ENCODE peak calls at places on chromosome 5, in eight cellular contexts. One of them, this sample, is unnamed.

GRCh38 chr5:167853421-167853820 is 438.0 kb upstream of the WWC1 start:
- DNase-seq in PC-3: no peak
- DNase-seq in WERI-Rb-1: no peak
- DNase-seq in cardiac fibroblast: peak; percentile 68
- DNase-seq in HFFc6: peak; percentile 58
- DNase-seq in A673: no peak
- DNase-seq in CD4-positive, alpha-beta T cell: no peak
- DNase-seq in activated B cell treated with CpG ODN at 0.5 μM for 24 hours: no peak
- DNase-seq in this sample: no peak

GRCh38 chr5:53779541-53779981 is 219.1 kb downstream of the NDUFS4 start:
- DNase-seq in HFFc6: peak; percentile 20
- DNase-seq in A673: peak; percentile 5
- DNase-seq in activated B cell treated with CpG ODN at 0.5 μM for 24 hours: no peak
- DNase-seq in CD4-positive, alpha-beta T cell: no peak
- DNase-seq in WERI-Rb-1: no peak
- DNase-seq in PC-3: peak; percentile 39
- DNase-seq in cardiac fibroblast: peak; percentile 78
- DNase-seq in this sample: no peak

GRCh38 chr5:55832446-55832845 is 18.7 kb upstream of the IL31RA start:
- DNase-seq in WERI-Rb-1: no peak
- DNase-seq in A673: no peak
- DNase-seq in cardiac fibroblast: no peak
- DNase-seq in HFFc6: no peak
- DNase-seq in PC-3: no peak
- DNase-seq in activated B cell treated with CpG ODN at 0.5 μM for 24 hours: no peak
- DNase-seq in CD4-positive, alpha-beta T cell: no peak
- DNase-seq in this sample: no peak

GRCh38 chr5:32280656-32281081 is 32.1 kb downstream of the MTMR12 start:
- DNase-seq in cardiac fibroblast: no peak
- DNase-seq in A673: no peak
- DNase-seq in PC-3: no peak
- DNase-seq in activated B cell treated with CpG ODN at 0.5 μM for 24 hours: no peak
- DNase-seq in CD4-positive, alpha-beta T cell: no peak
- DNase-seq in HFFc6: no peak
- DNase-seq in WERI-Rb-1: no peak
- DNase-seq in this sample: no peak

GRCh38 chr5:120464627-120465280 is 654 bp downstream of the PRR16 start:
- DNase-seq in PC-3: peak; percentile 25
- DNase-seq in HFFc6: peak; percentile 58
- DNase-seq in activated B cell treated with CpG ODN at 0.5 μM for 24 hours: peak; percentile 22
- DNase-seq in WERI-Rb-1: peak; percentile 29
- DNase-seq in cardiac fibroblast: peak; percentile 68
- DNase-seq in A673: no peak
- DNase-seq in CD4-positive, alpha-beta T cell: no peak
- DNase-seq in this sample: peak; percentile 58

GRCh38 chr5:111999286-111999685 is 242.3 kb upstream of the NREP start:
- DNase-seq in HFFc6: peak; percentile 60
- DNase-seq in A673: no peak
- DNase-seq in WERI-Rb-1: no peak
- DNase-seq in PC-3: peak; percentile 17
- DNase-seq in CD4-positive, alpha-beta T cell: no peak
- DNase-seq in cardiac fibroblast: peak; percentile 65
- DNase-seq in activated B cell treated with CpG ODN at 0.5 μM for 24 hours: no peak
- DNase-seq in this sample: no peak

GRCh38 chr5:1856596-1857255 is 26.0 kb downstream of the IRX4 start:
- DNase-seq in A673: no peak
- DNase-seq in PC-3: no peak
- DNase-seq in cardiac fibroblast: no peak
- DNase-seq in CD4-positive, alpha-beta T cell: no peak
- DNase-seq in WERI-Rb-1: no peak
- DNase-seq in activated B cell treated with CpG ODN at 0.5 μM for 24 hours: no peak
- DNase-seq in HFFc6: no peak
- DNase-seq in this sample: no peak

GRCh38 chr5:84825616-84826015 is 440.9 kb upstream of the EDIL3 start:
- DNase-seq in CD4-positive, alpha-beta T cell: no peak
- DNase-seq in PC-3: peak; percentile 36
- DNase-seq in HFFc6: no peak
- DNase-seq in cardiac fibroblast: no peak
- DNase-seq in WERI-Rb-1: no peak
- DNase-seq in activated B cell treated with CpG ODN at 0.5 μM for 24 hours: no peak
- DNase-seq in A673: no peak
- DNase-seq in this sample: no peak

GRCh38 chr5:176687247-176687646 is 40.0 kb downstream of the TSPAN17 start:
- DNase-seq in PC-3: no peak
- DNase-seq in A673: no peak
- DNase-seq in activated B cell treated with CpG ODN at 0.5 μM for 24 hours: no peak
- DNase-seq in cardiac fibroblast: no peak
- DNase-seq in HFFc6: no peak
- DNase-seq in CD4-positive, alpha-beta T cell: no peak
- DNase-seq in WERI-Rb-1: no peak
- DNase-seq in this sample: no peak

GRCh38 chr5:17147225-17148120 is 70.0 kb upstream of the BASP1 start:
- DNase-seq in CD4-positive, alpha-beta T cell: no peak
- DNase-seq in PC-3: no peak
- DNase-seq in HFFc6: no peak
- DNase-seq in WERI-Rb-1: no peak
- DNase-seq in A673: no peak
- DNase-seq in activated B cell treated with CpG ODN at 0.5 μM for 24 hours: no peak
- DNase-seq in cardiac fibroblast: peak; percentile 86
- DNase-seq in this sample: no peak

GRCh38 chr5:54087436-54087835 is 222.9 kb downstream of the ARL15 start:
- DNase-seq in CD4-positive, alpha-beta T cell: no peak
- DNase-seq in activated B cell treated with CpG ODN at 0.5 μM for 24 hours: no peak
- DNase-seq in A673: no peak
- DNase-seq in cardiac fibroblast: peak; percentile 46
- DNase-seq in PC-3: peak; percentile 5
- DNase-seq in HFFc6: peak; percentile 83
- DNase-seq in WERI-Rb-1: no peak
- DNase-seq in this sample: no peak

GRCh38 chr5:37043693-37044092 is 167.1 kb downstream of the NIPBL start:
- DNase-seq in cardiac fibroblast: peak; percentile 11
- DNase-seq in WERI-Rb-1: no peak
- DNase-seq in HFFc6: no peak
- DNase-seq in PC-3: peak; percentile 37
- DNase-seq in activated B cell treated with CpG ODN at 0.5 μM for 24 hours: no peak
- DNase-seq in A673: peak; percentile 28
- DNase-seq in CD4-positive, alpha-beta T cell: no peak
- DNase-seq in this sample: no peak

GRCh38 chr5:57117601-57118000 is 56.3 kb upstream of the GPBP1 start:
- DNase-seq in activated B cell treated with CpG ODN at 0.5 μM for 24 hours: no peak
- DNase-seq in A673: no peak
- DNase-seq in PC-3: peak; percentile 7
- DNase-seq in WERI-Rb-1: no peak
- DNase-seq in CD4-positive, alpha-beta T cell: peak; percentile 47
- DNase-seq in HFFc6: no peak
- DNase-seq in cardiac fibroblast: no peak
- DNase-seq in this sample: no peak

DNA sequence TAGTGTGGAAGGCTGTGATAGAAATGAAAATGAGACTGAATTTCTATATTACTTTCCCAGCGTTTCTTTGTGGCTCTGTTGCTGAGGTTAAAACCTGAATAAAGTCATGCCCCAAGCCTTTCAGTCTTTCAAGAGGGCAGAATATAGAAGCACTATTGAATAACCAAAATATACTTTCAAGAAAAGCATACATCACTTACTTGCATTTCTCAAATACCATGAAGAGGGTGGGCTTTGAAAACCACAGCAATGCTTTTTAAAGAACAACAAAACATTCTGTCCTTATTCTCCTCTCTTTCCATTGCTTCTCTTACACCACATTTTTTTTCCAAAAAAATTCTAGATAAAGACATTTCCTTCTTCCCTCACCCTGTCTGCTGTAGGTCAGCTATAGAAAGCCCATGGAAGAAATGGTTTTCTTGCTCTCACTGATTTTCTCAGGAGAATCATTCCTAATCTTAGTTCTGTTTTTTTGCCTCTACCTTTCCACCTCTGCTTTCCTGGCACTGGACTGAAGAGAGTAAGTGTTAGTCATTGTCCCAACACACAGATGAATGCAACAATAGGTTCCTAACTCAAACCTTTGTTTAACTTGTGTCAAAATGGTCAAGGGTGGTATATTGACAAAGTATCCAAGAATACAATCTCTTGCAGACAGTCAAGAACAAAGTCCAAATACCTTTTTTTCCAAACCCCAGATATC is 51.6 kb downstream of the NUDT12 start:
- DNase-seq in CD4-positive, alpha-beta T cell: no peak
- DNase-seq in activated B cell treated with CpG ODN at 0.5 μM for 24 hours: no peak
- DNase-seq in cardiac fibroblast: peak; percentile 55
- DNase-seq in A673: no peak
- DNase-seq in HFFc6: no peak
- DNase-seq in WERI-Rb-1: no peak
- DNase-seq in PC-3: peak; percentile 83
- DNase-seq in this sample: no peak
- TF ChIP-seq CTCF in CD4-positive, alpha-beta T cell: no peak
- TF ChIP-seq CTCF in activated B cell treated with CpG ODN at 0.5 μM for 24 hours: no peak
- TF ChIP-seq CTCF in cardiac fibroblast: no peak
- TF ChIP-seq CTCF in A673: no peak
- TF ChIP-seq CTCF in HFFc6: no peak
- TF ChIP-seq CTCF in WERI-Rb-1: no peak
- TF ChIP-seq CTCF in PC-3: no peak
- TF ChIP-seq CTCF in this sample: no peak

DNA sequence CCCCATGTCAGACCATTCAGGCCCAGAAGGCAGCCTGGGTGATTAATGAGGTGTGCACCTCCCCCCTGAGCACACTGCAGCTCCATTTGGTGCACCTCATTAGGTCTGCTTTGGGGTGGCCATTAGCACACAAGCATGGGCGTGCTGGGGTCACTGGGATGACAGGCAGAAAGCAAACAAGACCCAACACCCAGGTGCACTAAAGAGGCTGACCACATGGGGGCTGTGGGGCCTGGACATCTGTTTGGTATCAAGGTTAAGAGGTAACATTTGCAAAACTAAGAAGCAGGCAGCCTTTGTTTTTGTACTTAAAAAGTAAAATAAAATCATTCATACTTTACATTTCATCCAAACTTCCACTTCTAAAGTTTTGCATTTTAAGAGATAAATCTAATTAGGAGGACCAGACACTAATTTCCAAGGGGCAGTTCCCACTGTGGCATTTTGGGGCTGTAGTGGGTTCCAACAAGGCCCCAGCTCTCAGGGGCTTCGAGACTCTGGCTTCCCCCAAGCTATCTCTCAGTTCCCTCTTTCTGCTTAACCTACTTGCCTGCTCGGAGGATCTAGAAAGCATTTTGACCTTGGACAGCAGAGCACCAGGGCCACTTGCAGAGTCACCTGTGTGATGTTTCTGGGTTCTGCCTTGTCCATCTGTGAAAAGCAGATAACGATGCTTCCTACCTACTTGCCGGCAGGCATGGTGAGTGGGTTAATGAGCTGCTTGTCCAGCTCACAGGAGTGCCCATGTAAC is 175.6 kb downstream of the MED10 start:
- DNase-seq in PC-3: peak; percentile 65
- DNase-seq in WERI-Rb-1: peak; percentile 34
- DNase-seq in activated B cell treated with CpG ODN at 0.5 μM for 24 hours: no peak
- DNase-seq in cardiac fibroblast: no peak
- DNase-seq in CD4-positive, alpha-beta T cell: no peak
- DNase-seq in HFFc6: no peak
- DNase-seq in A673: no peak
- DNase-seq in this sample: no peak
- TF ChIP-seq CTCF in PC-3: peak; percentile 86
- TF ChIP-seq CTCF in WERI-Rb-1: peak; percentile 59
- TF ChIP-seq CTCF in activated B cell treated with CpG ODN at 0.5 μM for 24 hours: no peak
- TF ChIP-seq CTCF in cardiac fibroblast: no peak
- TF ChIP-seq CTCF in CD4-positive, alpha-beta T cell: no peak
- TF ChIP-seq CTCF in HFFc6: no peak
- TF ChIP-seq CTCF in A673: no peak
- TF ChIP-seq CTCF in this sample: no peak

GRCh38 chr5:82363524-82363923 is 85.4 kb upstream of the RPS23 start:
- DNase-seq in WERI-Rb-1: no peak
- DNase-seq in activated B cell treated with CpG ODN at 0.5 μM for 24 hours: no peak
- DNase-seq in A673: no peak
- DNase-seq in PC-3: no peak
- DNase-seq in HFFc6: no peak
- DNase-seq in cardiac fibroblast: no peak
- DNase-seq in CD4-positive, alpha-beta T cell: no peak
- DNase-seq in this sample: no peak

GRCh38 chr5:82365026-82365425 is 86.9 kb upstream of the RPS23 start:
- DNase-seq in WERI-Rb-1: no peak
- DNase-seq in activated B cell treated with CpG ODN at 0.5 μM for 24 hours: no peak
- DNase-seq in CD4-positive, alpha-beta T cell: no peak
- DNase-seq in PC-3: no peak
- DNase-seq in HFFc6: no peak
- DNase-seq in cardiac fibroblast: no peak
- DNase-seq in A673: no peak
- DNase-seq in this sample: no peak

GRCh38 chr5:82367930-82368329 is 89.8 kb upstream of the RPS23 start:
- DNase-seq in CD4-positive, alpha-beta T cell: no peak
- DNase-seq in activated B cell treated with CpG ODN at 0.5 μM for 24 hours: no peak
- DNase-seq in cardiac fibroblast: no peak
- DNase-seq in PC-3: no peak
- DNase-seq in HFFc6: no peak
- DNase-seq in WERI-Rb-1: no peak
- DNase-seq in A673: no peak
- DNase-seq in this sample: no peak

GRCh38 chr5:82365744-82366228 is 87.6 kb upstream of the RPS23 start:
- DNase-seq in HFFc6: peak; percentile 15
- DNase-seq in WERI-Rb-1: no peak
- DNase-seq in activated B cell treated with CpG ODN at 0.5 μM for 24 hours: no peak
- DNase-seq in PC-3: peak; percentile 94
- DNase-seq in A673: no peak
- DNase-seq in cardiac fibroblast: peak; percentile 49
- DNase-seq in CD4-positive, alpha-beta T cell: no peak
- DNase-seq in this sample: no peak

DNA sequence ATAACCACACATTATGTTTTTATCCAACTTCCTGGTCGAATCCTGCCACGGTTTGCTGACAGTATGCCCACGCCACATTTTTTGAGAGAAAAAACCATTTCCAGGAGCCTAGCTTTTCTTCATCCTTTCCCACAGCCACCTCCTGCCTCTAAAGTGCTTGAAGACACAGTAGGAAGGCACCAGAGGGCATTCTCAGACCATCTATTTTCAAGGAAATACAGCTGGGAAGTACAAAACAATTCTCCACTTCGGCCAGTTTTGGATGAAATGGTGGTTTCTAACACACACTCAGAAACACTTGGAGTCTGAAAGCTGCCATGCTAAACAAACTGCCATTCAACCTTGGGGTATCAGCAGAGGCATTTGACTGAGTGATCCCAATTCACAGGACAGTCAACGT is 86.3 kb upstream of the RPS23 start:
- DNase-seq in cardiac fibroblast: peak; percentile 89
- DNase-seq in WERI-Rb-1: no peak
- DNase-seq in HFFc6: peak; percentile 65
- DNase-seq in A673: peak; percentile 41
- DNase-seq in CD4-positive, alpha-beta T cell: no peak
- DNase-seq in PC-3: peak; percentile 66
- DNase-seq in activated B cell treated with CpG ODN at 0.5 μM for 24 hours: no peak
- DNase-seq in this sample: no peak
- TF ChIP-seq CTCF in cardiac fibroblast: peak; percentile 46
- TF ChIP-seq CTCF in WERI-Rb-1: peak; percentile 24
- TF ChIP-seq CTCF in HFFc6: peak; percentile 70
- TF ChIP-seq CTCF in A673: peak; percentile 42
- TF ChIP-seq CTCF in CD4-positive, alpha-beta T cell: no peak
- TF ChIP-seq CTCF in PC-3: peak; percentile 61
- TF ChIP-seq CTCF in activated B cell treated with CpG ODN at 0.5 μM for 24 hours: no peak
- TF ChIP-seq CTCF in this sample: no peak

GRCh38 chr5:116404001-116404400 is 170.6 kb downstream of the SEMA6A start:
- DNase-seq in WERI-Rb-1: peak; percentile 16
- DNase-seq in CD4-positive, alpha-beta T cell: no peak
- DNase-seq in cardiac fibroblast: peak; percentile 7
- DNase-seq in HFFc6: no peak
- DNase-seq in activated B cell treated with CpG ODN at 0.5 μM for 24 hours: no peak
- DNase-seq in PC-3: no peak
- DNase-seq in A673: no peak
- DNase-seq in this sample: no peak
- TF ChIP-seq CTCF in WERI-Rb-1: no peak
- TF ChIP-seq CTCF in CD4-positive, alpha-beta T cell: no peak
- TF ChIP-seq CTCF in cardiac fibroblast: no peak
- TF ChIP-seq CTCF in HFFc6: no peak
- TF ChIP-seq CTCF in activated B cell treated with CpG ODN at 0.5 μM for 24 hours: no peak
- TF ChIP-seq CTCF in PC-3: no peak
- TF ChIP-seq CTCF in A673: no peak
- TF ChIP-seq CTCF in this sample: no peak

GRCh38 chr5:93252165-93252564 is 328.9 kb downstream of the NR2F1-AS1 start:
- DNase-seq in CD4-positive, alpha-beta T cell: no peak
- DNase-seq in activated B cell treated with CpG ODN at 0.5 μM for 24 hours: no peak
- DNase-seq in HFFc6: no peak
- DNase-seq in PC-3: no peak
- DNase-seq in A673: no peak
- DNase-seq in WERI-Rb-1: peak; percentile 11
- DNase-seq in cardiac fibroblast: peak; percentile 9
- DNase-seq in this sample: no peak
- TF ChIP-seq CTCF in CD4-positive, alpha-beta T cell: no peak
- TF ChIP-seq CTCF in activated B cell treated with CpG ODN at 0.5 μM for 24 hours: no peak
- TF ChIP-seq CTCF in HFFc6: no peak
- TF ChIP-seq CTCF in PC-3: peak; percentile 30
- TF ChIP-seq CTCF in A673: no peak
- TF ChIP-seq CTCF in WERI-Rb-1: peak; percentile 23
- TF ChIP-seq CTCF in cardiac fibroblast: peak; percentile 18
- TF ChIP-seq CTCF in this sample: no peak